ENCODE peak calls at places on chromosomes 6 and 20, in five cellular contexts. One of them, this sample, is unnamed.

GRCh38 chr20:14374191-14374590 is 36.8 kb upstream of the FLRT3 start:
- DNase-seq in H1: no peak
- DNase-seq in mesendoderm: peak
- DNase-seq in neuronal stem cell: peak
- DNase-seq in IMR-90: no peak
- DNase-seq in this sample: no peak

GRCh38 chr6:163289445-163289844 is 125.1 kb upstream of the QKI start:
- DNase-seq in H1: no peak
- DNase-seq in mesendoderm: no peak
- DNase-seq in neuronal stem cell: no peak
- DNase-seq in IMR-90: no peak
- DNase-seq in this sample: no peak

GRCh38 chr20:17617212-17617867 is 47.5 kb downstream of the DSTN start:
- DNase-seq in H1: peak
- DNase-seq in mesendoderm: peak
- DNase-seq in neuronal stem cell: peak
- DNase-seq in IMR-90: no peak
- DNase-seq in this sample: peak

GRCh38 chr20:46058656-46059281 is 29.8 kb downstream of the SLC12A5 start:
- DNase-seq in H1: peak
- DNase-seq in mesendoderm: peak
- DNase-seq in neuronal stem cell: peak
- DNase-seq in IMR-90: no peak
- DNase-seq in this sample: peak

GRCh38 chr6:77177470-77177869 is 285.8 kb downstream of the HTR1B start:
- DNase-seq in H1: no peak
- DNase-seq in mesendoderm: no peak
- DNase-seq in neuronal stem cell: no peak
- DNase-seq in IMR-90: no peak
- DNase-seq in this sample: no peak

GRCh38 chr20:46255440-46256104 is 52.7 kb downstream of the CDH22 start:
- DNase-seq in H1: no peak
- DNase-seq in mesendoderm: no peak
- DNase-seq in neuronal stem cell: no peak
- DNase-seq in IMR-90: no peak
- DNase-seq in this sample: no peak

GRCh38 chr6:37607949-37608348 is 89.7 kb downstream of the MDGA1 start:
- DNase-seq in H1: no peak
- DNase-seq in mesendoderm: peak
- DNase-seq in neuronal stem cell: no peak
- DNase-seq in IMR-90: peak
- DNase-seq in this sample: peak

GRCh38 chr6:41442800-41443501 is 103.2 kb upstream of the FOXP4 start:
- DNase-seq in H1: peak
- DNase-seq in mesendoderm: peak
- DNase-seq in neuronal stem cell: no peak
- DNase-seq in IMR-90: peak
- DNase-seq in this sample: peak

GRCh38 chr20:62685781-62686555 is 22.7 kb upstream of the NTSR1 start:
- DNase-seq in H1: no peak
- DNase-seq in mesendoderm: peak
- DNase-seq in neuronal stem cell: no peak
- DNase-seq in IMR-90: no peak
- DNase-seq in this sample: no peak

GRCh38 chr20:50608750-50609104 is 82.6 kb downstream of the RIPOR3 start:
- DNase-seq in H1: no peak
- DNase-seq in mesendoderm: no peak
- DNase-seq in neuronal stem cell: no peak
- DNase-seq in IMR-90: no peak
- DNase-seq in this sample: no peak

GRCh38 chr6:21325201-21325856 is 268.2 kb upstream of the SOX4 start:
- DNase-seq in H1: no peak
- DNase-seq in mesendoderm: no peak
- DNase-seq in neuronal stem cell: no peak
- DNase-seq in IMR-90: no peak
- DNase-seq in this sample: no peak

GRCh38 chr6:136840612-136841011 is 18.2 kb downstream of the PEX7 start:
- DNase-seq in H1: no peak
- DNase-seq in mesendoderm: peak
- DNase-seq in neuronal stem cell: no peak
- DNase-seq in IMR-90: no peak
- DNase-seq in this sample: no peak

GRCh38 chr20:48824830-48825550 is 2.8 kb downstream of the PREX1 start:
- DNase-seq in H1: no peak
- DNase-seq in mesendoderm: peak
- DNase-seq in neuronal stem cell: peak
- DNase-seq in IMR-90: no peak
- DNase-seq in this sample: no peak

GRCh38 chr6:26223213-26223612 is 136.0 kb downstream of the HFE start:
- DNase-seq in H1: no peak
- DNase-seq in mesendoderm: no peak
- DNase-seq in neuronal stem cell: no peak
- DNase-seq in IMR-90: peak
- DNase-seq in this sample: peak

GRCh38 chr6:122495612-122496011 is 24.0 kb upstream of the SERINC1 start:
- DNase-seq in H1: no peak
- DNase-seq in mesendoderm: no peak
- DNase-seq in neuronal stem cell: no peak
- DNase-seq in IMR-90: no peak
- DNase-seq in this sample: no peak

GRCh38 chr6:27188885-27189418 is 58.5 kb upstream of the PRSS16 start:
- DNase-seq in H1: no peak
- DNase-seq in mesendoderm: peak
- DNase-seq in neuronal stem cell: peak
- DNase-seq in IMR-90: peak
- DNase-seq in this sample: peak

GRCh38 chr6:72716916-72717315 is 95.1 kb downstream of the KCNQ5 start:
- DNase-seq in H1: no peak
- DNase-seq in mesendoderm: peak
- DNase-seq in neuronal stem cell: no peak
- DNase-seq in IMR-90: no peak
- DNase-seq in this sample: no peak

GRCh38 chr6:166333172-166333995 is 9.0 kb downstream of the SFT2D1 start:
- DNase-seq in H1: no peak
- DNase-seq in mesendoderm: no peak
- DNase-seq in neuronal stem cell: no peak
- DNase-seq in IMR-90: no peak
- DNase-seq in this sample: no peak

DNA sequence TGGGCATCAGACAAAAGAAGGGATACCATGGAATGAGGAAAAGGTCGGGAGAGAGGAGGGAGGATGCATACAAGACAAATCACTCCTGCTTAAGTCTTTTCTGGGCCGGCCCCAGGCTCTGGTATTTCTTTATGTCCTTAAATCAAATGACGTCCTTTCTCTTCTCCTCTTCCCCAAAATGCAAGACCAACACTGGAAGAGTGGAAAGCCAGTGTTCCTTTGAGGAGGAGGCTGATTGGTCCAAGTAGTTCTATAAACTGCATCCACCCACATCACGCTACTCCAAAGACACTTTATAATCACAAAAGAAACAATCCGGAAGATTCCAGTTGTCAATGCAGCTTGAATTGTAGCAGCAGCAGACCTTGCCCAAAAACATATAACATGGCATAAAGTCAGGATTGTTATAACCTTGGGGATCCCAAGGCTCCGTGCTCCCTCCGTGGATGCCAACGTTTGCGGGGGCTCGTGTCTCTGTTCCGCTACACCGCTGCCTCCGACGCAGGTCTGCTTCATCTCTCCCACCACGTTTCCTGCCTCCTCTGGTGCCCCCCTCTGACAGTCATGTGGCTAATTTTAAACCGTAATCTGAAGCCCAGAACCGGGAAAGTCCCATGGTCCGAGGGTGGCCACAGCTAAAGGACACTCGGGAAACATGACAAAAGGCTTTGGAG is 47.1 kb downstream of the MCUR1 start:
- DNase-seq in H1: no peak
- DNase-seq in mesendoderm: peak
- DNase-seq in neuronal stem cell: no peak
- DNase-seq in IMR-90: peak
- DNase-seq in this sample: peak
- H3K27ac ChIP-seq in H1: no peak
- H3K27ac ChIP-seq in mesendoderm: no peak
- H3K27ac ChIP-seq in neuronal stem cell: no peak
- H3K27ac ChIP-seq in IMR-90: no peak
- H3K27ac ChIP-seq in this sample: no peak

DNA sequence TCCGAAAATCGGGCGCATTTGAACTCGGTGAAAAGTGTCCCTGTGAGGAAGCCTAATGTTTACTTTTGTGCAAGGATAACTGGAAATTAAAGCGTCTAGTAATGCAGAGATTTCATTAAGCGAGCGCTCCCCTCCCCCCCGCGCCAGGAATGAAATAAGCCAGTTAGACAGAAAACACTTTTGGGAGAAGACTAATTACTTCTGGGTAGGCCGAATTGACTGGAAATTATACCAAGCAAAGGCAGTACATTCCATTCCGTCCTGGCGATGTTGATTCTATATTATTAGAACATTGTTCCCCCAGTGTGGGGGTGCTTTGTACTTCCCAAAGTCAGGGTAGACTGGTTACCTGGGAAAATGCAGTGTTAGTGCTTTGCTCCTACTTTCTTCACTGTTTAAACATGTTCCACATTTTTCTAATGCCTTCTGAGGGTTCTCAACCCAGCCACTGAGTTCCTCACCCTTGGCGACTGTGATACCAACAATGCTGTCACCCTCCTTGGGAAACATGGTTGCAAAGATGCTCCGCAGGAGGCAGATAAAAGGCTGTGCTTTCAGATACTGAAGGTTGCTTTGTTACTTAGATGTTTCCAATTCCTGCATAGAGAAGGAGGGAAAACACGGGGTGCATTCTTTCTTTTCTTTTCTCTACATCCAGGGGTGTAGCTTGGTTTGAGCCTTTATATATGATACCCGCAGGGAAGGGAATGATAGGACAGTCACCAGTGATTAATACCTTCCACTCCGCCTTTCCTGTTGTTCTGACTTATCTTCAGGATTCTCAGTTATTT is 2.6 kb downstream of the GJA1 start:
- DNase-seq in H1: no peak
- DNase-seq in mesendoderm: peak
- DNase-seq in neuronal stem cell: no peak
- DNase-seq in IMR-90: peak
- DNase-seq in this sample: peak
- H3K18ac ChIP-seq in H1: peak
- H3K18ac ChIP-seq in mesendoderm: peak
- H3K18ac ChIP-seq in neuronal stem cell: peak
- H3K18ac ChIP-seq in IMR-90: peak
- H3K18ac ChIP-seq in this sample: peak

GRCh38 chr6:15513131-15513771 is 149.6 kb downstream of the DTNBP1 start:
- DNase-seq in H1: no peak
- DNase-seq in mesendoderm: no peak
- DNase-seq in neuronal stem cell: no peak
- DNase-seq in IMR-90: no peak
- DNase-seq in this sample: no peak

GRCh38 chr6:15511248-15512125 is 151.3 kb downstream of the DTNBP1 start:
- DNase-seq in H1: no peak
- DNase-seq in mesendoderm: no peak
- DNase-seq in neuronal stem cell: no peak
- DNase-seq in IMR-90: no peak
- DNase-seq in this sample: no peak

GRCh38 chr6:15510536-15511247 is 152.1 kb downstream of the DTNBP1 start:
- DNase-seq in H1: no peak
- DNase-seq in mesendoderm: no peak
- DNase-seq in neuronal stem cell: no peak
- DNase-seq in IMR-90: no peak
- DNase-seq in this sample: no peak

GRCh38 chr6:15513801-15514711 is 148.8 kb downstream of the DTNBP1 start:
- DNase-seq in H1: no peak
- DNase-seq in mesendoderm: no peak
- DNase-seq in neuronal stem cell: no peak
- DNase-seq in IMR-90: no peak
- DNase-seq in this sample: no peak

DNA sequence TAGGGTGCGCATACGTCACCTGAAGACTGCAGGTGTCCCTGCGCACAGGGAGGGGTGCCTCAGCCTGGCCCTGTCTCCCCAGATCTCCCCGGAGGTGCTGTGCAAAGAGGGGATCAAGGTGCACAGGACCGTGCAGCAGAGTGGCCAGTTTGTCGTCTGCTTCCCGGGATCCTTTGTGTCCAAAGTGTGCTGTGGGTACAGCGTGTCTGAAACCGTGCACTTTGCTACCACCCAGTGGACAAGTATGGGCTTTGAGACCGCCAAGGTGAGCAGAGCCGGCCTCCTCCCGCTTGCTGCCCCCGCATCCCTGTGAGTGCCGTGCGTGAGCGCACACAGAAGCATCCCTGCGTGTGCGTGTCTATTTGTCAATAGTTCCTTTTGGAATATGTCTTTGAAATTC is 150.7 kb downstream of the DTNBP1 start:
- DNase-seq in H1: no peak
- DNase-seq in mesendoderm: peak
- DNase-seq in neuronal stem cell: no peak
- DNase-seq in IMR-90: no peak
- DNase-seq in this sample: no peak
- H3K27ac ChIP-seq in H1: no peak
- H3K27ac ChIP-seq in mesendoderm: no peak
- H3K27ac ChIP-seq in neuronal stem cell: no peak
- H3K27ac ChIP-seq in IMR-90: no peak
- H3K27ac ChIP-seq in this sample: no peak

DNA sequence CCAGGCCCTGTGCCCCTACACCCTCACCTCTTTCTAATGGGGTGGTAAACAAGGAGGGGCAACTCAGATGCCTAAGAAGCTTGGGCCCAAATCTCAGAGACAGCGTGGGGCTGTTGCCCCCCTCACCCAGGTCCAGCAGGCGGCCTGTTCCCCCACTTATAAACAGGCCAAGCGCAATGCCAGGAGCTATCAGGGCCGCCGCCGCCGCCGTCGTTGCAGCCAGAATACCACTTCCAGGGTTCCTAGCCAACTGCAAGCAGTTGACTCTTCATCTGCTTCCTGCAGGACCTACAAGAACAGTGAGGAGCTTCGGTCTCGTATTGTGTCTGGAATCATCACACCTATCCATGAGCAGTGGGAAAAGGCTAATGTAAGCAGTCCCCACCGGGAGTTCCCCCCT is 16.4 kb downstream of the PSMF1 start:
- DNase-seq in H1: no peak
- DNase-seq in mesendoderm: no peak
- DNase-seq in neuronal stem cell: no peak
- DNase-seq in IMR-90: no peak
- DNase-seq in this sample: no peak
- H3K18ac ChIP-seq in H1: no peak
- H3K18ac ChIP-seq in mesendoderm: no peak
- H3K18ac ChIP-seq in neuronal stem cell: no peak
- H3K18ac ChIP-seq in IMR-90: no peak
- H3K18ac ChIP-seq in this sample: no peak